ENCODE peak calls at places on chromosomes 12 and 14, in nine cellular contexts. K is GM23338, R is activated B cell treated with CpG ODN at 0.5 μM for 24 hours, J is transverse colon, Y is cardiac muscle cell, L is nephron progenitor cell, X is NB4, V is mammary epithelial cell, Q is left lung. D is an unnamed sample.

GRCh38 chr12:89574736-89575208 is 48.9 kb upstream of the POC1B start:
- DNase-seq in K (peak), R (no peak), J (no peak), Y (peak), L (no peak), X (peak), V (peak), Q (no peak), D (no peak)

GRCh38 chr14:67428501-67429031 is 16.6 kb upstream of the PLEK2 start:
- DNase-seq in K (no peak), R (no peak), J (peak), Y (peak), L (no peak), X (no peak), V (peak), Q (no peak), D (no peak)

GRCh38 chr14:52730708-52731111 is 744 bp downstream of the STYX start:
- DNase-seq in K (no peak), R (no peak), J (no peak), Y (peak), L (no peak), X (no peak), V (peak), Q (no peak), D (no peak)

GRCh38 chr14:55913324-55914035 is 204.7 kb upstream of the PELI2 start:
- DNase-seq in K (no peak), R (no peak), J (no peak), Y (peak), L (no peak), X (no peak), V (no peak), Q (no peak), D (no peak)

GRCh38 chr14:99035268-99035667 is 236.7 kb downstream of the BCL11B start:
- DNase-seq in K (no peak), R (no peak), J (peak), Y (peak), L (no peak), X (peak), V (peak), Q (peak), D (no peak)

GRCh38 chr14:64114796-64115195 is 179.4 kb downstream of the ESR2 start:
- DNase-seq in K (no peak), R (no peak), J (no peak), Y (no peak), L (no peak), X (peak), V (no peak), Q (no peak), D (no peak)

GRCh38 chr12:30108666-30109065 is 324.9 kb upstream of the TMTC1 start:
- DNase-seq in K (no peak), R (no peak), J (no peak), Y (no peak), L (no peak), X (no peak), V (no peak), Q (no peak), D (no peak)

GRCh38 chr12:64347630-64348029 is 42.9 kb downstream of the C12orf56 start:
- DNase-seq in K (no peak), R (no peak), J (no peak), Y (no peak), L (no peak), X (no peak), V (no peak), Q (no peak), D (no peak)

GRCh38 chr12:113184098-113184899 is 979 bp downstream of the DDX54 start:
- DNase-seq in K (peak), R (no peak), J (no peak), Y (no peak), L (no peak), X (no peak), V (no peak), Q (no peak), D (no peak)

GRCh38 chr14:66066991-66067788 is 419.0 kb upstream of the CCDC196 start:
- DNase-seq in K (no peak), R (no peak), J (no peak), Y (peak), L (no peak), X (no peak), V (no peak), Q (no peak), D (no peak)

GRCh38 chr12:18323159-18323558 is 61.8 kb downstream of the PIK3C2G start:
- DNase-seq in K (no peak), R (no peak), J (no peak), Y (peak), L (no peak), X (no peak), V (peak), Q (no peak), D (no peak)

GRCh38 chr12:14892726-14893442 is 7.2 kb upstream of the MGP start:
- DNase-seq in K (no peak), R (no peak), J (peak), Y (peak), L (no peak), X (peak), V (no peak), Q (no peak), D (no peak)

GRCh38 chr14:68759017-68759569 is 33.8 kb downstream of the ZFP36L1 start:
- DNase-seq in K (no peak), R (no peak), J (no peak), Y (no peak), L (no peak), X (peak), V (no peak), Q (no peak), D (no peak)

GRCh38 chr12:9064815-9065606 is 50.7 kb downstream of the A2M start:
- DNase-seq in K (peak), R (peak), J (peak), Y (peak), L (peak), X (no peak), V (peak), Q (peak), D (peak)

GRCh38 chr12:21561158-21561557 is 35.1 kb downstream of the SPX start:
- DNase-seq in K (no peak), R (no peak), J (no peak), Y (no peak), L (no peak), X (no peak), V (no peak), Q (no peak), D (no peak)

GRCh38 chr12:13452955-13453570 is 256.5 kb downstream of the EMP1 start:
- DNase-seq in K (no peak), R (no peak), J (no peak), Y (no peak), L (no peak), X (no peak), V (no peak), Q (no peak), D (no peak)

GRCh38 chr12:51923506-51924365 is 16.4 kb downstream of the ACVRL1 start:
- DNase-seq in K (peak), R (peak), J (peak), Y (peak), L (peak), X (peak), V (no peak), Q (peak), D (peak)

GRCh38 chr14:30854492-30854891 is 19.9 kb upstream of the COCH start:
- DNase-seq in K (no peak), R (no peak), J (no peak), Y (no peak), L (no peak), X (no peak), V (no peak), Q (no peak), D (no peak)

GRCh38 chr14:104175041-104175440 is 36.7 kb downstream of the KIF26A start:
- DNase-seq in K (no peak), R (no peak), J (no peak), Y (no peak), L (no peak), X (no peak), V (no peak), Q (no peak), D (no peak)

GRCh38 chr14:66401447-66402095 is 84.6 kb upstream of the CCDC196 start:
- DNase-seq in K (no peak), R (no peak), J (no peak), Y (peak), L (no peak), X (peak), V (peak), Q (no peak), D (no peak)

GRCh38 chr12:21502872-21503271 is 1.3 kb downstream of the GOLT1B start:
- DNase-seq in K (peak), R (no peak), J (no peak), Y (no peak), L (no peak), X (peak), V (no peak), Q (no peak), D (no peak)

GRCh38 chr14:86712176-86712575 is 1182.2 kb downstream of the FLRT2 start:
- DNase-seq in K (no peak), R (no peak), J (no peak), Y (peak), L (no peak), X (no peak), V (no peak), Q (no peak), D (no peak)

GRCh38 chr12:48767521-48767920 is 21.4 kb downstream of the ADCY6 start:
- DNase-seq in K (no peak), R (no peak), J (no peak), Y (no peak), L (no peak), X (no peak), V (no peak), Q (no peak), D (no peak)

GRCh38 chr12:16096273-16096849 is 181.1 kb downstream of the SLC15A5 start:
- DNase-seq in K (no peak), R (no peak), J (no peak), Y (no peak), L (no peak), X (no peak), V (no peak), Q (no peak), D (no peak)

GRCh38 chr12:109112720-109113465 is 3.5 kb upstream of the ACACB start:
- DNase-seq in K (no peak), R (no peak), J (peak), Y (no peak), L (no peak), X (peak), V (no peak), Q (no peak), D (no peak)

GRCh38 chr12:57479376-57480115 is at the start of gene ARHGAP9:
- DNase-seq in K (no peak), R (peak), J (no peak), Y (no peak), L (no peak), X (peak), V (no peak), Q (no peak), D (no peak)

GRCh38 chr14:21096889-21097615 is 1.4 kb downstream of the ZNF219 start:
- DNase-seq in K (peak), R (no peak), J (no peak), Y (no peak), L (no peak), X (no peak), V (no peak), Q (no peak), D (no peak)

GRCh38 chr14:93041002-93041401 is 74.7 kb downstream of the ITPK1 start:
- DNase-seq in K (peak), R (no peak), J (no peak), Y (no peak), L (no peak), X (no peak), V (no peak), Q (no peak), D (no peak)

GRCh38 chr14:103191856-103192835 is 68.9 kb downstream of the TNFAIP2 start:
- DNase-seq in K (no peak), R (no peak), J (no peak), Y (no peak), L (no peak), X (peak), V (no peak), Q (no peak), D (no peak)

GRCh38 chr12:64389154-64389553 is 1.4 kb downstream of the C12orf56 start:
- DNase-seq in K (peak), R (no peak), J (no peak), Y (no peak), L (no peak), X (no peak), V (no peak), Q (no peak), D (no peak)

GRCh38 chr14:30874999-30875787 is 834 bp downstream of the COCH start:
- DNase-seq in K (peak), R (peak), J (peak), Y (no peak), L (peak), X (peak), V (no peak), Q (no peak), D (peak)

GRCh38 chr14:97916100-97916499 is 1118.9 kb downstream of the VRK1 start:
- DNase-seq in K (no peak), R (no peak), J (no peak), Y (no peak), L (no peak), X (no peak), V (no peak), Q (no peak), D (no peak)

GRCh38 chr14:74979442-74980397 is 23.0 kb upstream of the EIF2B2 start:
- DNase-seq in K (peak), R (no peak), J (no peak), Y (peak), L (peak), X (peak), V (no peak), Q (no peak), D (no peak)

GRCh38 chr12:116397148-116397547 is 119.7 kb upstream of the MED13L start:
- DNase-seq in K (no peak), R (no peak), J (no peak), Y (peak), L (no peak), X (no peak), V (peak), Q (no peak), D (no peak)

GRCh38 chr12:54373619-54374554 is 9.6 kb upstream of the GPR84 start:
- DNase-seq in K (no peak), R (no peak), J (no peak), Y (no peak), L (no peak), X (no peak), V (peak), Q (no peak), D (no peak)

DNA sequence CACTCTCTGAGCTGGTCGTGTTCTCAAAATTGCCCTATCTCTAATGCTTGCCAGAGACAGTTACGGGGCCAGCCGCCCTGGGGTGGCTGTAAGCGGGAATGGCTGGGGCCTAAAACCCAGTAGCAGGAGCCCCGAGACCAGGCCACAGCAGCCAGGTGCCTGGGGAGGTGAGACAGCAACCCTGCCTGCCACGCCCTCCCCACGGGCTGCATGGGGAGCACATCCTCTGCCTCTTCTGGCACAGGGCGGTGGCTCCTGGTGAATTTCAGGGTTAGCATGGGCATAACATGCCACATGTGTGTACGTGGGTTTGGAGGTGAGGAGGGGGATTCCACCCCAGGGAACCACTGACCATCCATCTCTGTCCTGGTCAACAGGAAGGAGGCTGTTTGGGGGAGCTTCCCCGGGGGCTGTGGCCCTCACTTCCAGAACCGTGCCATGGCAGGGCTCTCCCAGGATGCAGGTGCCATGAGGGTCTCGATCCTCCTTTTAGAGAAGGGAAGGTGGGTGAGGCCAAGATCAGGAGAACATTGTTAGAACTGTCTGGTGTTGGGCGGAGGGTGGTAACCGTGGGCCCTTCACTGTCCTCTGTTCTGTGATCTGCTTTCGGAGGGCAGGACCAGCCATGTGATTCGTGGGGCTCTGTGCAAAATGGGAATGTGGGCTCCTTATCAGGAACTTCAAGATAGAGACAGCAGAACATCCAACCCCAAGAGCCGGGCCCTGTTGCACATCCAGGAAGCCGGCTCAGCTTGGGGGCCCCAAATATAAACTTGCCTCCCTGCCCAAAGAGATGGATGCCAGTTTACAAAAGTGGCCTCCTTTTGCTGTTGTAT is 312.2 kb upstream of the DIO3 start:
- DNase-seq in K (no peak), R (no peak), J (no peak), Y (no peak), L (no peak), X (no peak), V (no peak), Q (no peak), D (no peak)
- TF ChIP-seq CTCF in K (no peak), R (no peak), J (no peak), Y (no peak), L (no peak), X (no peak), V (no peak), Q (no peak), D (no peak)

DNA sequence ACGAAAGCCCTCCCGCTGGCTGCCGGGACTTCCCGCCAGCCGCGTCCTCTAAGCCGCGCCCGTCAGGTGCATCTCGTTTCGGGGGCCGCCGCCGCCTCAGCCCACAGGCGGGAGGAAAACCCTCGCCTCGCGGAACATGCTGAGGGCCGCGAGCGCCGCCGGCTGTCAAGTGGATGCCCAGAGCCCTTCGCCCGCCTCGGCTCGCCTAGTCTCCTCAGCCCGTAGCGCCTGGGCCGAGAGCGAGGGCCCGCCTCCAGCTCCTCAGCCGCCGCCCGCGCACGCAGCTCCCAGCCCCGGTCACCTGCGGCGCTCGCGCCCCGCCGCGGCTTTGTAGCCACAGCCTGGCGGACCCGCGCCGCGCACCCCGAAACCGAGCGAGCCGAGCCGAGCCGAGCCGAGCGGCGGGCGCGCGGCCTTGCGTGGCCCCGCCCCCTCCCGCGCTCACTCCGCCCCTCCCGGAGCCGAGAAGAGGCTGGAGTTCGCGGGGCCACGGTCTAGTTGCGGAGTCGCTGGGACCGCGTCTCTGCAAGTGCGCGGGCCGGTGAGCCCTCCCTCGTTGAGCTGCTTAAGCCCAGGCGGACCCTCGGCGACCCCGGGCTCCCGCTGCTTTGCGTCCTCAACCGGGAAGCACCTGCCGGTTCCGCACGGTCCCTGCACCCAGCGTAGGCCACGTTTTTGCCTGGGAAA is at the start of gene EML5:
- DNase-seq in K (peak), R (peak), J (peak), Y (peak), L (peak), X (peak), V (peak), Q (peak), D (peak)
- TF ChIP-seq CTCF in K (peak), R (no peak), J (peak), Y (peak), L (peak), X (no peak), V (peak), Q (no peak), D (peak)

GRCh38 chr12:131147293-131147692 is 193.6 kb downstream of the ADGRD1 start:
- DNase-seq in K (no peak), R (no peak), J (no peak), Y (no peak), L (no peak), X (no peak), V (no peak), Q (no peak), D (no peak)
- TF ChIP-seq CTCF in K (no peak), R (no peak), J (no peak), Y (no peak), L (no peak), X (no peak), V (no peak), Q (no peak), D (no peak)

GRCh38 chr12:119808441-119808840 is 68.7 kb downstream of the CIT start:
- DNase-seq in K (no peak), R (no peak), J (no peak), Y (no peak), L (no peak), X (no peak), V (peak), Q (no peak), D (no peak)

GRCh38 chr12:119803391-119803791 is 73.7 kb downstream of the CIT start:
- DNase-seq in K (peak), R (no peak), J (no peak), Y (peak), L (peak), X (no peak), V (no peak), Q (peak), D (peak)

GRCh38 chr12:119802472-119802871 is 74.6 kb downstream of the CIT start:
- DNase-seq in K (no peak), R (no peak), J (peak), Y (peak), L (no peak), X (no peak), V (no peak), Q (no peak), D (no peak)

GRCh38 chr12:119807380-119807779 is 69.7 kb downstream of the CIT start:
- DNase-seq in K (no peak), R (no peak), J (no peak), Y (no peak), L (no peak), X (no peak), V (no peak), Q (no peak), D (no peak)

GRCh38 chr12:119804011-119804641 is 73.0 kb downstream of the CIT start:
- DNase-seq in K (peak), R (no peak), J (no peak), Y (peak), L (peak), X (peak), V (peak), Q (peak), D (peak)
- TF ChIP-seq CTCF in K (peak), R (no peak), J (no peak), Y (peak), L (peak), X (peak), V (peak), Q (peak), D (peak)

GRCh38 chr12:95848575-95849388 is 10.0 kb upstream of the SNRPF start:
- DNase-seq in K (peak), R (no peak), J (peak), Y (peak), L (no peak), X (peak), V (peak), Q (no peak), D (no peak)
- TF ChIP-seq CTCF in K (peak), R (no peak), J (no peak), Y (peak), L (no peak), X (peak), V (peak), Q (peak), D (peak)

GRCh38 chr14:77616454-77617229 is at the start of gene SPTLC2:
- DNase-seq in K (peak), R (peak), J (peak), Y (peak), L (peak), X (peak), V (peak), Q (peak), D (peak)
- TF ChIP-seq CTCF in K (peak), R (no peak), J (no peak), Y (no peak), L (no peak), X (no peak), V (no peak), Q (no peak), D (no peak)

DNA sequence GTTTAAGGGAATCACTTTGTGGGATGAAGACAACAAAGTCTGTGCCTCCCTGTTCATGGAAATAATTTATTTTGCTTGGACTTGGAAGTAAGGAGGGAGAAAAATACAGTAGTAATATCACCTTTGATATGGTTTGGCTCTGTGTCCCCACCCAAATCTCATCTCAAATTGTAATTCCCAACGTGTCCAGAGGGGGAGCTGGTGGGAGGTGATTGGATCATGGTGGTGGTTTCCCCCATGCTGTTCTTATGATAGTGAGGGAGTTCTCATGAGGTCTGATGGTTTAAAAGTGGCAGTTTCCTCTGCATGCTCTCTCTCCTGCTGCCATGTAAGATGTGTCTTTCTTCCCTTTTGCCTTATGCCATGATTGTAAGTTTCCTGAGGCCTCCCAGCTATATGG is 460.7 kb downstream of the NOVA1 start:
- DNase-seq in K (no peak), R (no peak), J (no peak), Y (no peak), L (peak), X (no peak), V (no peak), Q (no peak), D (no peak)
- TF ChIP-seq CTCF in K (peak), R (no peak), J (no peak), Y (no peak), L (no peak), X (no peak), V (no peak), Q (no peak), D (no peak)

D was measured in progenitor cell of endocrine pancreas.